ENCODE peak calls at places on chromosomes 1 and 21, in five cellular contexts. One of them, this sample, is unnamed.

GRCh38 chr21:41865002-41865777 is 14.0 kb downstream of the PRDM15 start:
- DNase-seq in fibroblast of lung: no peak
- DNase-seq in endothelial cell: no peak
- DNase-seq in chondrocyte: no peak
- DNase-seq in stomach: no peak
- DNase-seq in this sample: no peak

GRCh38 chr1:37890378-37891014 is 31.1 kb upstream of the MTF1 start:
- DNase-seq in fibroblast of lung: peak
- DNase-seq in endothelial cell: no peak
- DNase-seq in chondrocyte: no peak
- DNase-seq in stomach: no peak
- DNase-seq in this sample: no peak

GRCh38 chr1:46302091-46303037 is 1.1 kb downstream of the LRRC41 start:
- DNase-seq in fibroblast of lung: peak
- DNase-seq in endothelial cell: peak
- DNase-seq in chondrocyte: peak
- DNase-seq in stomach: peak
- DNase-seq in this sample: peak

GRCh38 chr1:1974834-1975233 is 28.8 kb downstream of the CFAP74 start:
- DNase-seq in fibroblast of lung: no peak
- DNase-seq in endothelial cell: no peak
- DNase-seq in chondrocyte: no peak
- DNase-seq in stomach: no peak
- DNase-seq in this sample: no peak

GRCh38 chr1:17802164-17802563 is 47.0 kb downstream of the ACTL8 start:
- DNase-seq in fibroblast of lung: peak
- DNase-seq in endothelial cell: no peak
- DNase-seq in chondrocyte: no peak
- DNase-seq in stomach: peak
- DNase-seq in this sample: no peak

GRCh38 chr1:214192825-214193643 is 87.9 kb upstream of the SMYD2 start:
- DNase-seq in fibroblast of lung: no peak
- DNase-seq in endothelial cell: no peak
- DNase-seq in chondrocyte: no peak
- DNase-seq in stomach: no peak
- DNase-seq in this sample: no peak

GRCh38 chr1:177561436-177561835 is 390.7 kb downstream of the BRINP2 start:
- DNase-seq in fibroblast of lung: no peak
- DNase-seq in endothelial cell: no peak
- DNase-seq in chondrocyte: no peak
- DNase-seq in stomach: no peak
- DNase-seq in this sample: no peak

GRCh38 chr1:163747261-163747660 is 425.5 kb downstream of the NUF2 start:
- DNase-seq in fibroblast of lung: peak
- DNase-seq in endothelial cell: no peak
- DNase-seq in chondrocyte: no peak
- DNase-seq in stomach: no peak
- DNase-seq in this sample: no peak

GRCh38 chr1:59553381-59553780 is 256.5 kb downstream of the FGGY start:
- DNase-seq in fibroblast of lung: peak
- DNase-seq in endothelial cell: no peak
- DNase-seq in chondrocyte: no peak
- DNase-seq in stomach: no peak
- DNase-seq in this sample: no peak

GRCh38 chr1:109969430-109969829 is 15.1 kb upstream of the AHCYL1 start:
- DNase-seq in fibroblast of lung: peak
- DNase-seq in endothelial cell: no peak
- DNase-seq in chondrocyte: no peak
- DNase-seq in stomach: no peak
- DNase-seq in this sample: no peak

GRCh38 chr1:245516178-245516829 is 361.5 kb downstream of the KIF26B start:
- DNase-seq in fibroblast of lung: peak
- DNase-seq in endothelial cell: no peak
- DNase-seq in chondrocyte: no peak
- DNase-seq in stomach: no peak
- DNase-seq in this sample: no peak
- TF ChIP-seq CTCF in fibroblast of lung: peak
- TF ChIP-seq CTCF in endothelial cell: no peak
- TF ChIP-seq CTCF in chondrocyte: peak
- TF ChIP-seq CTCF in stomach: no peak
- TF ChIP-seq CTCF in this sample: no peak

GRCh38 chr1:94522304-94522703 is 19.3 kb downstream of the F3 start:
- DNase-seq in fibroblast of lung: peak
- DNase-seq in endothelial cell: no peak
- DNase-seq in chondrocyte: no peak
- DNase-seq in stomach: no peak
- DNase-seq in this sample: no peak
- TF ChIP-seq CTCF in fibroblast of lung: peak
- TF ChIP-seq CTCF in endothelial cell: no peak
- TF ChIP-seq CTCF in chondrocyte: peak
- TF ChIP-seq CTCF in stomach: no peak
- TF ChIP-seq CTCF in this sample: peak

DNA sequence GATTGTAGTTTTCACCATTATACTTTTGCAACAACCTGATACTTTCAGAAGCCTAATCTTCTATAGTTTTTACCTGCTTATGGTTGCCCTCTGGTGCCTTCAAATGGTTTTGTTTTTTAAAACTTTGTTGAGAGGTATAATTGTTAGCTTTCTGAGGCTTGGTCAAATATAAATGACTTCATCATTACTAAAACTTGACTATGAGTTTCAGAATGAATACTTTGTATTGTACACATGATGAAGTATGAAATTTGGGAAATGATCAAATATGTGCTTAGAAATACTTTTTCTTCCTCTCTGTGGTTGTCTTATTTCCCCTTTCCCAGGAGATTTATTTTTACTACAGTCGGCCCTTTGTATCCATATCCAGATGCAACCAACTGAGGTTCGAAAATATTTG is 151.8 kb upstream of the B3GALT2 start:
- DNase-seq in fibroblast of lung: peak
- DNase-seq in endothelial cell: no peak
- DNase-seq in chondrocyte: no peak
- DNase-seq in stomach: no peak
- DNase-seq in this sample: no peak
- TF ChIP-seq CTCF in fibroblast of lung: no peak
- TF ChIP-seq CTCF in endothelial cell: no peak
- TF ChIP-seq CTCF in chondrocyte: peak
- TF ChIP-seq CTCF in stomach: no peak
- TF ChIP-seq CTCF in this sample: peak

GRCh38 chr1:26861286-26861701 is 1.7 kb upstream of the SFN start:
- DNase-seq in fibroblast of lung: peak
- DNase-seq in endothelial cell: no peak
- DNase-seq in chondrocyte: no peak
- DNase-seq in stomach: no peak
- DNase-seq in this sample: no peak
- TF ChIP-seq CTCF in fibroblast of lung: peak
- TF ChIP-seq CTCF in endothelial cell: no peak
- TF ChIP-seq CTCF in chondrocyte: peak
- TF ChIP-seq CTCF in stomach: no peak
- TF ChIP-seq CTCF in this sample: peak